ENCODE peak calls at places on chromosomes 2 and 18, in seven cellular contexts. V is astrocyte of the cerebellum, E is dorsolateral prefrontal cortex, U is Calu3, K is kidney, P is HFFc6, J is AG09309. T is an unnamed sample.

GRCh38 chr2:184543832-184544231 is 54.5 kb upstream of the ZNF804A start:
- DNase-seq in E (no peak), K (no peak), U (no peak), J (no peak), P (no peak), V (no peak), T (no peak)

GRCh38 chr2:224156436-224156835 is 117.3 kb upstream of the SERPINE2 start:
- DNase-seq in E (no peak), J (no peak), U (no peak), V (no peak), P (no peak), K (no peak), T (no peak)

GRCh38 chr2:218284106-218284811 is 8.0 kb downstream of the TMBIM1 start:
- DNase-seq in J (no peak), K (no peak), V (no peak), P (peak), E (no peak), U (peak), T (no peak)

GRCh38 chr2:30336978-30337841 is 105.9 kb downstream of the LBH start:
- DNase-seq in U (no peak), E (no peak), J (no peak), P (no peak), K (peak), V (no peak), T (no peak)

GRCh38 chr18:21998531-21998930 is 170.9 kb upstream of the GATA6 start:
- DNase-seq in E (no peak), K (no peak), P (no peak), U (no peak), V (no peak), J (no peak), T (no peak)

GRCh38 chr2:108987111-108987510 is 1.9 kb downstream of the EDAR start:
- DNase-seq in V (no peak), E (no peak), K (no peak), J (no peak), U (no peak), P (no peak), T (no peak)

GRCh38 chr2:19845323-19845920 is 56.4 kb downstream of the TTC32 start:
- DNase-seq in K (no peak), V (no peak), U (no peak), E (no peak), J (no peak), P (no peak), T (no peak)

GRCh38 chr2:29115797-29116781 is 874 bp downstream of the CLIP4 start:
- DNase-seq in P (peak), V (peak), K (peak), J (peak), U (peak), E (peak), T (peak)

GRCh38 chr2:134170269-134170668 is 83.6 kb upstream of the MGAT5 start:
- DNase-seq in K (no peak), J (no peak), V (peak), P (no peak), U (no peak), E (no peak), T (no peak)

GRCh38 chr2:238029853-238030252 is 30.9 kb upstream of the SCLY start:
- DNase-seq in E (no peak), V (no peak), J (no peak), K (no peak), P (no peak), U (no peak), T (no peak)

GRCh38 chr2:63124850-63125249 is 74.2 kb downstream of the OTX1 start:
- DNase-seq in J (no peak), V (no peak), U (no peak), P (no peak), K (no peak), E (no peak), T (no peak)

GRCh38 chr18:23209031-23209430 is 73.7 kb downstream of the CABLES1 start:
- DNase-seq in P (no peak), U (no peak), V (no peak), E (no peak), J (no peak), K (no peak), T (no peak)

GRCh38 chr2:159111346-159111922 is 143.0 kb downstream of the TANC1 start:
- DNase-seq in J (no peak), K (no peak), V (no peak), P (no peak), U (no peak), E (no peak), T (no peak)

GRCh38 chr2:20661028-20661980 is 5.6 kb upstream of the GDF7 start:
- DNase-seq in V (peak), E (peak), P (peak), J (peak), U (peak), K (peak), T (no peak)

GRCh38 chr2:16665746-16666452 is at the start of gene CYRIA:
- DNase-seq in U (peak), E (peak), V (no peak), P (no peak), J (no peak), K (peak), T (no peak)

GRCh38 chr2:86037795-86038192 is 67.9 kb downstream of the POLR1A start:
- DNase-seq in V (no peak), E (no peak), K (no peak), U (no peak), J (no peak), P (no peak), T (peak)

GRCh38 chr18:5914971-5915370 is 19.6 kb upstream of the TMEM200C start:
- DNase-seq in E (no peak), U (no peak), P (no peak), J (no peak), V (no peak), K (no peak), T (no peak)

GRCh38 chr2:45843136-45843535 is 191.7 kb downstream of the PRKCE start:
- DNase-seq in J (no peak), K (no peak), P (no peak), U (no peak), E (no peak), V (no peak), T (no peak)

GRCh38 chr2:191298306-191298705 is 53.1 kb downstream of the MYO1B start:
- DNase-seq in J (no peak), V (no peak), K (no peak), U (no peak), P (peak), E (no peak), T (no peak)
- TF ChIP-seq CTCF in J (no peak), V (no peak), K (no peak), U (no peak), P (no peak), E (no peak), T (no peak)

GRCh38 chr2:39730685-39731302 is 48.3 kb downstream of the THUMPD2 start:
- DNase-seq in K (no peak), V (no peak), E (no peak), P (peak), J (no peak), U (no peak), T (no peak)
- TF ChIP-seq CTCF in K (peak), V (peak), E (peak), P (peak), J (peak), U (peak), T (no peak)

DNA sequence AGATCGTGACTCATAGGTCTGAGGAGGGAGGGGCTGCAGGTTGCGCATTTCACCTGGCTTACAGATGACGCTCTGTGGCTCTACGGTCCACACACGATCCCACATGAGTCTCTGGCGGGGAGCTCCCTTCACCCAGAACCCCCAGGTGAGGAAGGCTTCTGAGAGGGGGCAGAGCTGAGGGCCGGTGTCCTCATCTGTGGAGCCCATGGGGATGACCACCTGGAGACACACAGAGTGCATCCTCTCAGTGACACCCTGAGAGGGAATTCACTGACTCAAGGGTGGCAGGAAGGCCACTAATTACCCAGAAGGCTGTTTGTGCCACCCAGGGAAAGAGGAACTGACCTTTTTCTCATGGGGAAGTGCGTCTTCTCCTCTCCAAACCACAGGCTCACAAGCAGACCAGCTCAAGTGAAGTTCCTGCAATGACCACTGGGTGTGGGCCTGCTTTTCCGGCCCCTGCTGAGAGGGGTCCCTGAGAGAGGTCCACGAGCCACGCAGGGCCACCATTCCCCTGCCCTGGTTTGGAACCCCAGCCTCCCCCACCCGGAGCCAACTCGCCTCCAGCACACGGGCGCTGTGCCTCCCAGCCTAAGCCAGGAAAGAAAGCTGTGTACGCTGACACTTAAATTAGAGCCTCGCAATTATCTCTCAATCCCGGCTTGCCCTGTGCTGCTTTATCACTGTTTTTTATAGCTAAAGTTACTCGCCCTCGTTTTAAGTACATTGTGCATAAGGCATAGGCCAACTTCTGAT is 114.1 kb downstream of the BCL11A start:
- DNase-seq in V (no peak), E (no peak), K (peak), P (no peak), U (peak), J (no peak), T (no peak)
- TF ChIP-seq CTCF in V (peak), E (peak), K (peak), P (peak), U (peak), J (peak), T (no peak)

GRCh38 chr2:164498841-164499240 is 122.4 kb downstream of the GRB14 start:
- DNase-seq in V (no peak), E (no peak), P (no peak), J (no peak), U (no peak), K (no peak), T (no peak)

GRCh38 chr2:164504253-164504652 is 117.0 kb downstream of the GRB14 start:
- DNase-seq in P (no peak), V (no peak), E (no peak), J (no peak), U (peak), K (no peak), T (no peak)
- TF ChIP-seq CTCF in P (peak), V (no peak), E (no peak), J (peak), U (peak), K (peak), T (no peak)